ENCODE peak calls at places on chromosomes 4 and X, in four cellular contexts. C, O, G and S are unnamed samples.
A peak's percentile ranks its signal among the peaks of the same experiment; 100 is the strongest.

GRCh38 chrX:118990512-118991227 is 16.3 kb downstream of the LONRF3 start:
- DNase-seq in C (no peak), O (no peak), G (no peak), S (no peak)

GRCh38 chr4:74624351-74625151 is 169.8 kb downstream of the BTC start:
- DNase-seq in C (no peak), O (no peak), G (peak; percentile 85), S (no peak)

GRCh38 chr4:155506761-155507160 is 130.0 kb upstream of the MAP9 start:
- DNase-seq in C (no peak), O (no peak), G (no peak), S (no peak)

GRCh38 chr4:67755974-67756373 is 1.8 kb upstream of the GNRHR start:
- DNase-seq in C (no peak), O (no peak), G (no peak), S (no peak)

GRCh38 chr4:13705521-13706035 is 78.1 kb upstream of the BOD1L1 start:
- DNase-seq in C (no peak), O (no peak), G (no peak), S (no peak)

GRCh38 chr4:143262838-143263237 is 73.8 kb upstream of the GAB1 start:
- DNase-seq in C (no peak), O (no peak), G (no peak), S (no peak)

GRCh38 chrX:112614640-112615039 is 65.1 kb downstream of the LHFPL1 start:
- DNase-seq in C (no peak), O (no peak), G (no peak), S (no peak)

GRCh38 chrX:118751950-118752783 is 24.8 kb downstream of the IL13RA1 start:
- DNase-seq in C (no peak), O (peak; percentile 36), G (no peak), S (no peak)

GRCh38 chr4:133624744-133625143 is 475.6 kb downstream of the PCDH10 start:
- DNase-seq in C (no peak), O (no peak), G (no peak), S (peak; percentile 31)

GRCh38 chr4:29553842-29554241 is 1166.3 kb upstream of the PCDH7 start:
- DNase-seq in C (no peak), O (no peak), G (no peak), S (no peak)

GRCh38 chrX:110281377-110281776 is 36.5 kb downstream of the AMMECR1 start:
- DNase-seq in C (no peak), O (no peak), G (no peak), S (no peak)

GRCh38 chr4:113436360-113436759 is 325.2 kb downstream of the CAMK2D start:
- DNase-seq in C (no peak), O (no peak), G (no peak), S (no peak)

GRCh38 chr4:140697709-140698560 is 58.2 kb downstream of the TBC1D9 start:
- DNase-seq in C (no peak), O (no peak), G (no peak), S (no peak)

GRCh38 chr4:56139241-56139827 is 190.6 kb downstream of the CEP135 start:
- DNase-seq in C (no peak), O (no peak), G (no peak), S (no peak)

GRCh38 chrX:52353838-52354237 is 15.0 kb upstream of the XAGE2 start:
- DNase-seq in C (no peak), O (no peak), G (no peak), S (no peak)

GRCh38 chrX:68415289-68415688 is 18.0 kb downstream of the OPHN1 start:
- DNase-seq in C (no peak), O (no peak), G (no peak), S (no peak)
- TF ChIP-seq BHLHE40 in C (no peak), O (no peak), G (no peak), S (no peak)

DNA sequence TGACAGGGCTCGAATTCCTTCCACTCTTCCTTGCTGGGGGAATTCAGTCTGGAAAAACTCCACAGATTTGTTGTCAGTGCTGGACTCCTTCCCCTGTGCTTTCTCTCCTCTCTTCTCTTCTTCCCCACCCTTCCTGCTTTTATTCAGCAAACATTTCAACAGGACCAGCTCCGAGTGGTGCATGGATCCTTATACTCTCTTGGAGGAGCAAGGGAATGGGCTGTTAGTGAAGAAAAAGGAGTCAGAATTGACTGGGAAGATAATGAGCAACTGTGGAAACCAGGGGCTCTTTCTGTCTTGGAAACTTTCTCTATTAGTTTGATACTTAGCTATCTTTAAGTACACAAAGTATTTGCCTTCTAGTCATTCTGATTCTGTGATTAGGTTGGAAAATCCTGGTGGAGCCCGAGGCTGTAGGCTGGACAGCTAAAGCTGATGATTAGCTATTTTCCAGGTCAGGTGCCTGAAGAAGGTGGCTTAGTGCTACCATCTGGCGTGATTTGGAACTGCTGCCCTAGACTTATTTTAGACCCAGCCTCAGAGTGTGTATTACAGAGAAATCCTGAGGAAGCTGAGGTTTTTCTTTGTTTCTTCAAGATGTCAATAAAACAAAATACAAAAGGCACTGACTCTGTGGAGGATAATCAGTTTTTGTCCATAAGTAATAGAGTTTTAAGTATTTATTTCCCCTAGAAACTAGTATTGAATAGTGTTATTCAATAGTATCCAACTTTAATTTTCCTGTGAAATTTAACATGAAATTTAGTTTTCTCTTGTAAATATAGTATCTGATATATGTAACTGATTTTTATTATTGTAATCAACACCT is 38.4 kb downstream of the NAP1L5 start:
- DNase-seq in C (peak; percentile 13), O (peak; percentile 9), G (peak; percentile 52), S (peak; percentile 69)
- TF ChIP-seq TARDBP in C (no peak), O (no peak), G (no peak), S (no peak)

GRCh38 chr4:126610933-126611332 is 1021.8 kb upstream of the INTU start:
- DNase-seq in C (peak; percentile 14), O (no peak), G (no peak), S (no peak)

GRCh38 chr4:126611900-126612299 is 1020.9 kb upstream of the INTU start:
- DNase-seq in C (no peak), O (no peak), G (no peak), S (no peak)

GRCh38 chr4:126616795-126617194 is 1016.0 kb upstream of the INTU start:
- DNase-seq in C (no peak), O (no peak), G (no peak), S (no peak)

DNA sequence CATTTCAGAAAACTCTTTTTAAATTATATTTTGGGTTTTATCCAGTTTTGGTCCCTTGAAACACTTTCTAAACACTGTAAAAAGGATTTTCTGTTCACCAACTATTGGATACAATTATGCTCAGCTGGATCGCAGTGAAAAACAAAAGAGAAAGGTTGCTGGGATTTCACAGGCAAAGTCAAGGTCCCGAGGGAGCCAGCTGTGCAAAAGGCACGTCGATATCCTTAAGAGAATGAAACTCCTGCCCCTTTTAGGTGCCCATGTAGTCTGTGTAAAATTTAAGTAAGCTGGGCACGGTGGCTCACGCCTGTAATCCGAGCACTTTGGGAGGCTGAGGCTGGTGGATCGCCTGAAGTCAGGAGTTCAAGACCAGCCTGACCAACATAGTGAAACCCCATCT is 1018.3 kb upstream of the INTU start:
- DNase-seq in C (no peak), O (no peak), G (no peak), S (no peak)
- TF ChIP-seq BHLHE40 in C (no peak), O (no peak), G (no peak), S (no peak)

GRCh38 chr4:80049813-80050534 is 23.1 kb downstream of the ANTXR2 start:
- DNase-seq in C (no peak), O (no peak), G (no peak), S (no peak)
- TF ChIP-seq TARDBP in C (no peak), O (no peak), G (no peak), S (no peak)

GRCh38 chr4:31234494-31234893 is 514.3 kb downstream of the PCDH7 start:
- DNase-seq in C (no peak), O (peak; percentile 3), G (no peak), S (peak; percentile 9)
- TF ChIP-seq BHLHE40 in C (no peak), O (peak; percentile 20), G (no peak), S (no peak)

GRCh38 chr4:48030470-48030869 is 13.9 kb downstream of the NIPAL1 start:
- DNase-seq in C (no peak), O (no peak), G (no peak), S (no peak)

GRCh38 chr4:48033825-48034413 is 17.3 kb downstream of the NIPAL1 start:
- DNase-seq in C (peak; percentile 41), O (no peak), G (peak; percentile 28), S (peak; percentile 12)

GRCh38 chr4:48028654-48029053 is 12.1 kb downstream of the NIPAL1 start:
- DNase-seq in C (no peak), O (no peak), G (no peak), S (no peak)

GRCh38 chr4:48032721-48033120 is 16.1 kb downstream of the NIPAL1 start:
- DNase-seq in C (no peak), O (no peak), G (peak; percentile 14), S (no peak)

DNA sequence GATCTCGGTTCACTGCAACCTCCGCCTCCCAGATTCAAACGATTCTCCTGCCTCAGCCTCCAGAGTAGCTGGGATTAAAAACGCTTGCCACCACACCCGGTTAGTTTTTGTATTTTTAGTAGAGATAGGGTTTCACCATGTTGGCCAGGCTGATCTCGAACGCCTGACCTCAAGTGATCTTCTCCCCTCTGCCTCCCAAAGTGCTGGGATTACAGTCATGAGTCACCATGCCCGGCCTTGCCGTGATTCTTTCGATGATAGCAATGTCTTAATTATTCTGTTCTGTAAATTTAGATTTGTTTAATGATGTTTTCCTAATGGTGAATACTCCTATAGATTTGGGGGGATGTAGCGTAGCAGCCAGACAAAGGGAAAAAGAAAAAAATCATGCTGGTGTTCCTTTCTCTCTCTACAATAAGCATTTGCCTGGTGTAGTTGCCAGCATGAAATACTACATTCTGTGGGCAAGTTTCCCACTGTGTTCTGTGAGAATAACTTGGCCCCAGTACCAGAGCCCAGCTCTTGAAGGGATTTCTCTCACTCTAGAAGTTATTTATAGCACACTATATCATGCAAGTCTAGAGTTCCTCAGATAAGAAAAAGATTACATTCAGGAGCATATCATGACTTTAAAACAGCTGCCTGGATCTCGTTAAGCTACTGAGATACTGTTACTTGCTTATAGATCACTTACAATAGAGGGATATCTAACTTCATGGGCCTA is 15.4 kb downstream of the NIPAL1 start:
- DNase-seq in C (no peak), O (no peak), G (no peak), S (no peak)
- TF ChIP-seq TARDBP in C (no peak), O (no peak), G (no peak), S (no peak)

DNA sequence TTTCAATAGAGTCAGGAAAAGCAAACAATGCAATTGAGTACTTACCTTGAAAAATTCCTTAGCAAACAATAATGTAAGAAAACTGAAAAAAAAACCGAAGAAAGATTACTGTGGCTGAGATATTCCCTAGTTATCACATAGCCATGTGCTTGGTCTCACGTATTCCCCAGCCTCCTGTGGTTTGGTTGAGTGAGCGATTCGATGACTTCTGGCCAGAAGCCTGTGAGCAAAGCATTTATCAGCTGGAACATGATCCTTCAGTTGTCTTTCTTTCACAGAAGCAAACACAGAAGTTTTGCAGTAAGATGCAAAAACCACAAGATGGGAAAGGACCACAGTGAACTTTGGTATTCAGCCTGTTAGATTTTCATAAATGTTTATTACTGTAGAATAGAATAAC is 1754.3 kb upstream of the AGA start:
- DNase-seq in C (no peak), O (no peak), G (no peak), S (peak; percentile 7)
- TF ChIP-seq BHLHE40 in C (no peak), O (no peak), G (no peak), S (no peak)